ENCODE peak calls at places on chromosomes 12 and 14, in five cellular contexts. G is HL-60, K is ELR, A is NCI-H2081, L is NCI-H2029 treated with DMSO at 0.1 percent for 48 hours. M is an unnamed sample.

GRCh38 chr12:47085815-47086252 is 6.1 kb upstream of the AMIGO2 start:
- DNase-seq in L (peak), K (peak), G (no peak), A (peak), M (peak)

GRCh38 chr12:3325736-3326135 is 165.3 kb upstream of the PRMT8 start:
- DNase-seq in K (no peak), L (no peak), G (no peak), A (no peak), M (no peak)

GRCh38 chr14:103909531-103910261 is 18.6 kb upstream of the TDRD9 start:
- DNase-seq in A (no peak), K (no peak), L (no peak), G (no peak), M (no peak)

GRCh38 chr12:19972325-19973288 is 395.7 kb upstream of the PDE3A start:
- DNase-seq in A (no peak), G (no peak), K (no peak), L (no peak), M (no peak)

GRCh38 chr14:87805315-87805723 is 187.7 kb downstream of the GALC start:
- DNase-seq in A (peak), K (peak), G (peak), L (no peak), M (peak)

GRCh38 chr12:100208834-100209233 is 8.2 kb downstream of the ACTR6 start:
- DNase-seq in L (no peak), K (no peak), A (no peak), G (no peak), M (no peak)

GRCh38 chr14:69287096-69287991 is 27.4 kb downstream of the GALNT16 start:
- DNase-seq in L (no peak), G (no peak), A (no peak), K (peak), M (no peak)

GRCh38 chr14:48429512-48429911 is 754.1 kb upstream of the MDGA2 start:
- DNase-seq in G (no peak), A (no peak), K (no peak), L (no peak), M (no peak)

GRCh38 chr14:99419905-99420304 is 60.8 kb downstream of the SETD3 start:
- DNase-seq in G (no peak), K (no peak), A (no peak), L (no peak), M (no peak)

GRCh38 chr14:102485693-102486512 is 23.7 kb downstream of the ANKRD9 start:
- DNase-seq in K (no peak), A (no peak), L (no peak), G (no peak), M (no peak)

GRCh38 chr12:27979145-27979544 is 6.6 kb upstream of the PTHLH start:
- DNase-seq in L (no peak), G (no peak), K (no peak), A (no peak), M (peak)

GRCh38 chr14:69501362-69501964 is 16.9 kb downstream of the PLEKHD1 start:
- DNase-seq in K (no peak), G (no peak), A (peak), L (peak), M (no peak)

GRCh38 chr12:59839514-59839913 is 243.7 kb downstream of the SLC16A7 start:
- DNase-seq in G (no peak), A (no peak), K (peak), L (no peak), M (no peak)

GRCh38 chr14:69247691-69248440 is 12.1 kb upstream of the GALNT16 start:
- DNase-seq in A (no peak), G (no peak), K (peak), L (no peak), M (no peak)

GRCh38 chr12:57464569-57464968 is 5.0 kb downstream of the GLI1 start:
- DNase-seq in K (no peak), G (no peak), A (no peak), L (no peak), M (no peak)

GRCh38 chr14:86072134-86072894 is 542.4 kb downstream of the FLRT2 start:
- DNase-seq in K (no peak), A (no peak), L (no peak), G (no peak), M (no peak)

GRCh38 chr12:129184066-129184695 is 330.9 kb downstream of the GLT1D1 start:
- DNase-seq in A (no peak), G (no peak), L (no peak), K (no peak), M (peak)

GRCh38 chr12:28278499-28278898 is 88.2 kb downstream of the CCDC91 start:
- DNase-seq in G (no peak), A (no peak), K (no peak), L (no peak), M (no peak)

GRCh38 chr14:23376477-23377200 is at the start of gene CMTM5:
- DNase-seq in A (no peak), G (no peak), L (no peak), K (no peak), M (peak)

GRCh38 chr14:74825008-74825407 is 50.9 kb downstream of the PROX2 start:
- DNase-seq in G (no peak), A (no peak), L (no peak), K (peak), M (no peak)

GRCh38 chr14:53338192-53338591 is 185.1 kb upstream of the DDHD1 start:
- DNase-seq in G (no peak), A (no peak), K (peak), L (no peak), M (no peak)

GRCh38 chr14:69876848-69877306 is 2.3 kb upstream of the SMOC1 start:
- DNase-seq in A (no peak), K (no peak), L (no peak), G (no peak), M (no peak)

GRCh38 chr14:103336191-103336590 is 2.2 kb downstream of the EIF5 start:
- DNase-seq in L (no peak), K (no peak), G (no peak), A (no peak), M (no peak)

GRCh38 chr14:63134801-63135200 is 69.4 kb upstream of the RHOJ start:
- DNase-seq in L (no peak), K (peak), A (peak), G (no peak), M (peak)

GRCh38 chr12:132211811-132212210 is 67.6 kb downstream of the NOC4L start:
- DNase-seq in G (no peak), K (no peak), L (no peak), A (no peak), M (no peak)

GRCh38 chr14:55624913-55625312 is 44.9 kb downstream of the KTN1 start:
- DNase-seq in G (no peak), A (no peak), L (no peak), K (no peak), M (no peak)

GRCh38 chr14:91744068-91744480 is 12.2 kb upstream of the CATSPERB start:
- DNase-seq in K (peak), A (no peak), L (peak), G (no peak), M (no peak)

GRCh38 chr12:51898937-51899336 is 8.4 kb upstream of the ACVRL1 start:
- DNase-seq in L (no peak), G (no peak), K (peak), A (no peak), M (no peak)

GRCh38 chr12:64694130-64695078 is 64.8 kb downstream of the GNS start:
- DNase-seq in G (no peak), L (no peak), K (no peak), A (no peak), M (no peak)

GRCh38 chr12:106978035-106978800 is 8.7 kb downstream of the MTERF2 start:
- DNase-seq in G (no peak), L (peak), A (peak), K (no peak), M (no peak)

GRCh38 chr14:56754966-56755365 is 55.3 kb downstream of the OTX2 start:
- DNase-seq in G (no peak), K (no peak), L (peak), A (peak), M (no peak)

GRCh38 chr12:82765971-82766705 is 79.4 kb downstream of the TMTC2 start:
- DNase-seq in K (no peak), A (no peak), L (no peak), G (no peak), M (no peak)

GRCh38 chr14:78403278-78403815 is 233.2 kb downstream of the NRXN3 start:
- DNase-seq in L (no peak), K (peak), G (no peak), A (no peak), M (peak)